ENCODE peak calls at places on chromosomes 2 and 18, in six cellular contexts. G is sciatic nerve; O is OCI-LY7; K is CD8-positive, alpha-beta T cell; J is tibial artery; T is heart left ventricle. Q is an unnamed sample.

GRCh38 chr2:23007836-23008235 is 377.1 kb upstream of the KLHL29 start:
- DNase-seq in J (no peak), K (no peak), G (no peak), O (no peak), T (no peak), Q (no peak)

GRCh38 chr2:193187816-193188215 is 993.1 kb upstream of the TMEFF2 start:
- DNase-seq in T (no peak), K (no peak), J (no peak), O (no peak), G (no peak), Q (no peak)

GRCh38 chr2:85248741-85249524 is 78.9 kb downstream of the TGOLN2 start:
- DNase-seq in G (no peak), T (no peak), K (no peak), J (peak; percentile 74), O (no peak), Q (no peak)

GRCh38 chr2:71943238-71944182 is 204.2 kb downstream of the CYP26B1 start:
- DNase-seq in K (peak; percentile 3), T (peak; percentile 57), O (no peak), G (no peak), J (no peak), Q (no peak)

GRCh38 chr2:41937464-41937861 is 110.4 kb upstream of the PKDCC start:
- DNase-seq in O (no peak), J (no peak), G (no peak), K (no peak), T (no peak), Q (no peak)

GRCh38 chr2:31524592-31524991 is 56.1 kb downstream of the SRD5A2 start:
- DNase-seq in K (no peak), O (no peak), G (no peak), T (no peak), J (no peak), Q (no peak)

GRCh38 chr2:226837787-226838603 is 2.1 kb downstream of the RHBDD1 start:
- DNase-seq in O (peak; percentile 17), G (no peak), K (no peak), T (no peak), J (no peak), Q (no peak)

GRCh38 chr2:60432202-60432601 is 121.3 kb downstream of the BCL11A start:
- DNase-seq in O (no peak), G (no peak), K (no peak), T (no peak), J (no peak), Q (no peak)

GRCh38 chr2:59322005-59322404 is 1080.9 kb upstream of the FANCL start:
- DNase-seq in O (no peak), T (no peak), G (no peak), K (no peak), J (no peak), Q (no peak)

GRCh38 chr2:239368906-239369584 is 31.8 kb downstream of the HDAC4 start:
- DNase-seq in G (peak; percentile 53), K (no peak), J (no peak), O (peak; percentile 7), T (no peak), Q (no peak)

GRCh38 chr18:37450434-37451133 is 115.0 kb downstream of the CELF4 start:
- DNase-seq in O (no peak), G (no peak), J (no peak), T (peak; percentile 52), K (no peak), Q (no peak)

Q was measured in Kasumi-1.